ENCODE peak calls at places on chromosomes 3 and 15, in ten cellular contexts. W is iris pigment epithelial cell; D is neuronal stem cell; F is activated gamma-delta T cell treated with Interleukin-2 at 50 U/mL for 16 hours; E is CD4-positive, alpha-beta memory T cell; M is kidney epithelial cell; K is activated CD4-positive, alpha-beta T cell treated with anti-CD3 and anti-CD28 coated beads, Interleukin-2, amount 50 U/mL, for 24 hours; C is glutamatergic neuron; I is AG08396; Y is stomach. H is an unnamed sample.

GRCh38 chr3:133641254-133641653 is 20.5 kb downstream of the TOPBP1 start:
- DNase-seq in W (no peak), D (no peak), F (no peak), E (no peak), M (no peak), K (no peak), C (no peak), I (no peak), Y (no peak), H (no peak)

GRCh38 chr3:71247948-71248315 is 335.6 kb downstream of the FOXP1 start:
- DNase-seq in W (no peak), D (no peak), F (no peak), E (no peak), M (no peak), K (no peak), C (no peak), I (no peak), Y (no peak), H (no peak)

GRCh38 chr15:92091155-92091734 is 237.7 kb downstream of the SLCO3A1 start:
- DNase-seq in W (peak; percentile 23), D (peak; percentile 47), F (no peak), E (no peak), M (no peak), K (no peak), C (peak; percentile 86), I (peak; percentile 31), Y (peak; percentile 68), H (no peak)

GRCh38 chr3:47008851-47009224 is 29.4 kb downstream of the NBEAL2 start:
- DNase-seq in W (no peak), D (no peak), F (no peak), E (no peak), M (no peak), K (no peak), C (no peak), I (no peak), Y (no peak), H (no peak)

GRCh38 chr3:190446492-190447301 is 3.0 kb downstream of the TMEM207 start:
- DNase-seq in W (peak; percentile 33), D (no peak), F (no peak), E (peak; percentile 22), M (no peak), K (no peak), C (no peak), I (no peak), Y (no peak), H (no peak)

GRCh38 chr3:167172377-167172776 is 207.7 kb downstream of the ZBBX start:
- DNase-seq in W (no peak), D (no peak), F (no peak), E (no peak), M (no peak), K (no peak), C (no peak), I (no peak), Y (no peak), H (no peak)

GRCh38 chr3:38826001-38826400 is 10.0 kb upstream of the SCN10A start:
- DNase-seq in W (no peak), D (no peak), F (no peak), E (no peak), M (no peak), K (no peak), C (no peak), I (no peak), Y (no peak), H (no peak)

GRCh38 chr3:178393833-178394232 is 142.4 kb upstream of the KCNMB2 start:
- DNase-seq in W (peak; percentile 93), D (no peak), F (no peak), E (no peak), M (no peak), K (no peak), C (no peak), I (peak; percentile 26), Y (no peak), H (no peak)